ENCODE peak calls at places on chromosomes 6 and 20, in nine cellular contexts. D is HCEC 1CT; U is endothelial cell of umbilical vein; Y is skeletal muscle cell; J is SK-N-SH; P is heart left ventricle; O is thoracic aorta; S is activated T-cell treated with anti-CD3 and anti-CD28 coated beads, Interleukin-2, amount 50 U/mL, for 4 hours; V is SIG-M5. H is an unnamed sample.

GRCh38 chr20:1872456-1873183 is 22.6 kb upstream of the SIRPA start:
- DNase-seq in D (no peak), U (no peak), Y (no peak), J (no peak), P (no peak), O (no peak), S (no peak), V (no peak), H (no peak)

GRCh38 chr6:168124921-168125320 is 45.9 kb upstream of the FRMD1 start:
- DNase-seq in D (no peak), U (no peak), Y (no peak), J (no peak), P (no peak), O (no peak), S (no peak), V (no peak), H (no peak)

GRCh38 chr6:30450908-30451818 is 38.1 kb upstream of the HLA-E start:
- DNase-seq in D (no peak), U (no peak), Y (no peak), J (no peak), P (no peak), O (no peak), S (peak; percentile 44), V (peak; percentile 92), H (peak; percentile 50)

GRCh38 chr6:11600251-11600650 is 62.7 kb downstream of the TMEM170B start:
- DNase-seq in D (no peak), U (no peak), Y (no peak), J (no peak), P (no peak), O (no peak), S (no peak), V (no peak), H (no peak)

GRCh38 chr20:38728911-38729642 is 4.8 kb downstream of the SLC32A1 start:
- DNase-seq in D (no peak), U (no peak), Y (no peak), J (peak; percentile 56), P (no peak), O (no peak), S (no peak), V (no peak), H (no peak)

GRCh38 chr6:66189915-66190314 is 482.9 kb upstream of the EYS start:
- DNase-seq in D (no peak), U (no peak), Y (no peak), J (no peak), P (no peak), O (no peak), S (no peak), V (no peak), H (no peak)

GRCh38 chr6:73514746-73515110 is 6.1 kb downstream of the EEF1A1 start:
- DNase-seq in D (peak; percentile 24), U (peak; percentile 9), Y (no peak), J (no peak), P (no peak), O (no peak), S (no peak), V (no peak), H (no peak)

GRCh38 chr6:26249959-26250805 is 114.8 kb upstream of the BTN3A2 start:
- DNase-seq in D (peak; percentile 82), U (peak; percentile 87), Y (no peak), J (peak; percentile 58), P (no peak), O (no peak), S (peak; percentile 54), V (peak; percentile 54), H (no peak)

GRCh38 chr20:47300071-47300470 is 56.4 kb downstream of the ZMYND8 start:
- DNase-seq in D (peak; percentile 65), U (no peak), Y (peak; percentile 60), J (no peak), P (no peak), O (no peak), S (no peak), V (no peak), H (no peak)

GRCh38 chr6:159008656-159009288 is 8.8 kb upstream of the RSPH3 start:
- DNase-seq in D (peak; percentile 13), U (peak; percentile 30), Y (no peak), J (peak; percentile 8), P (no peak), O (no peak), S (no peak), V (no peak), H (no peak)

GRCh38 chr20:35058184-35058583 is 34.4 kb downstream of the TRPC4AP start:
- DNase-seq in D (no peak), U (no peak), Y (no peak), J (no peak), P (no peak), O (no peak), S (no peak), V (no peak), H (no peak)

GRCh38 chr6:53734473-53735299 is 60.1 kb upstream of the LRRC1 start:
- DNase-seq in D (peak; percentile 89), U (peak; percentile 75), Y (peak; percentile 52), J (peak; percentile 9), P (peak; percentile 31), O (no peak), S (no peak), V (no peak), H (peak; percentile 74)